ENCODE peak calls at places on chromosome 13, in nine cellular contexts. U is activated T-cell treated with anti-CD3 and anti-CD28 coated beads, Interleukin-2, amount 50 U/mL, for 72 hours; N is PC-3; V is CD8-positive, alpha-beta T cell; B is left ventricle myocardium superior; J is activated CD4-positive, alpha-beta T cell treated with anti-CD3 and anti-CD28 coated beads for 36 hours; W is GM23338; Z is GM12878; F is activated naive CD8-positive, alpha-beta T cell treated with anti-CD3 and anti-CD28 coated beads, Interleukin-2, amount 10 ng/mL, durations not matched to agents 7 days and 5 days. A is an unnamed sample.

GRCh38 chr13:113855012-113855921 is 8.6 kb downstream of the GAS6 start:
- ATAC-seq in B (peak; percentile 71), Z (no peak), N (no peak), V (no peak), F (no peak), U (no peak), W (no peak), J (no peak), A (no peak)

GRCh38 chr13:32126298-32126697 is 94.7 kb downstream of the FRY start:
- ATAC-seq in B (peak; percentile 32), J (no peak), Z (no peak), F (no peak), V (no peak), N (no peak), W (no peak), U (peak; percentile 30), A (peak; percentile 35)

GRCh38 chr13:93730780-93731179 is 504.2 kb downstream of the GPC6 start:
- ATAC-seq in U (no peak), F (no peak), J (no peak), W (no peak), B (no peak), Z (no peak), N (peak; percentile 18), V (no peak), A (no peak)

GRCh38 chr13:111586291-111586690 is 265.8 kb downstream of the TEX29 start:
- ATAC-seq in B (no peak), Z (no peak), F (no peak), J (no peak), W (no peak), U (no peak), V (no peak), N (no peak), A (no peak)

GRCh38 chr13:44218501-44219240 is 155.0 kb upstream of the SERP2 start:
- ATAC-seq in J (no peak), W (no peak), F (no peak), U (no peak), V (no peak), B (peak; percentile 93), Z (no peak), N (peak; percentile 70), A (no peak)

GRCh38 chr13:75489502-75490263 is 7.7 kb upstream of the TBC1D4 start:
- ATAC-seq in Z (peak; percentile 85), F (no peak), N (peak; percentile 84), U (peak; percentile 73), V (peak; percentile 29), J (peak; percentile 75), W (no peak), B (no peak), A (peak; percentile 59)

GRCh38 chr13:113582841-113583631 is 1.5 kb upstream of the TFDP1 start:
- ATAC-seq in J (no peak), U (no peak), F (no peak), Z (no peak), B (no peak), V (no peak), N (no peak), W (no peak), A (no peak)

GRCh38 chr13:36357692-36358091 is 11.5 kb upstream of the SPART start:
- ATAC-seq in J (no peak), V (no peak), N (no peak), B (peak; percentile 80), W (no peak), Z (no peak), F (no peak), U (no peak), A (no peak)

GRCh38 chr13:19890030-19890429 is 26.6 kb upstream of the ZMYM5 start:
- ATAC-seq in F (no peak), V (no peak), U (no peak), B (no peak), Z (no peak), W (no peak), N (no peak), J (no peak), A (no peak)

GRCh38 chr13:111204438-111205177 is 89.5 kb downstream of the ARHGEF7 start:
- ATAC-seq in J (no peak), Z (no peak), W (peak; percentile 75), F (no peak), U (no peak), N (no peak), B (peak; percentile 73), V (no peak), A (no peak)

GRCh38 chr13:51688937-51689336 is 104.7 kb downstream of the WDFY2 start:
- ATAC-seq in W (peak; percentile 65), J (no peak), V (no peak), Z (peak; percentile 74), F (no peak), N (no peak), U (no peak), B (no peak), A (no peak)

GRCh38 chr13:101331731-101332130 is 84.6 kb downstream of the NALCN start:
- ATAC-seq in Z (no peak), V (no peak), U (no peak), W (no peak), J (no peak), B (no peak), N (no peak), F (no peak), A (no peak)

GRCh38 chr13:80900557-80900956 is 559.6 kb upstream of the SPRY2 start:
- ATAC-seq in V (no peak), W (no peak), N (no peak), U (no peak), Z (no peak), B (peak; percentile 88), F (no peak), J (no peak), A (no peak)

GRCh38 chr13:32316030-32316344 is 679 bp downstream of the BRCA2 start:
- ATAC-seq in V (no peak), F (peak; percentile 16), W (peak; percentile 19), U (peak; percentile 13), N (peak; percentile 35), Z (peak; percentile 73), B (no peak), J (peak; percentile 40), A (peak; percentile 49)

GRCh38 chr13:79307866-79308298 is 98.2 kb downstream of the RBM26 start:
- ATAC-seq in N (peak; percentile 74), W (peak; percentile 90), F (no peak), V (no peak), U (peak; percentile 76), J (peak; percentile 66), B (peak; percentile 23), Z (peak; percentile 75), A (peak; percentile 78)

GRCh38 chr13:91618315-91618714 is 219.9 kb downstream of the GPC5 start:
- ATAC-seq in B (no peak), W (no peak), Z (no peak), F (no peak), U (no peak), J (no peak), N (no peak), V (no peak), A (no peak)

A was measured in activated T-helper 17 cell treated with anti-CD3 and anti-CD28 coated beads, Interleukin-2, amount 50 U/mL, for 72 hours.